ENCODE peak calls at places on chromosomes 13 and 19, in five cellular contexts. W, I, M, O and Z are unnamed samples.

GRCh38 chr19:18364826-18365528 is 21.0 kb upstream of the GDF15 start:
- DNase-seq in W (no peak), I (peak; percentile 81), M (peak; percentile 45), O (peak; percentile 40), Z (peak; percentile 96)

GRCh38 chr13:32430018-32430747 is 2.3 kb upstream of the N4BP2L1 start:
- DNase-seq in W (no peak), I (no peak), M (no peak), O (no peak), Z (no peak)

GRCh38 chr13:103898481-103898880 is 832.3 kb upstream of the SLC10A2 start:
- DNase-seq in W (no peak), I (no peak), M (no peak), O (no peak), Z (no peak)

GRCh38 chr19:10260141-10260584 is 8.1 kb downstream of the MRPL4 start:
- DNase-seq in W (no peak), I (no peak), M (no peak), O (no peak), Z (peak; percentile 95)

GRCh38 chr13:52411629-52412028 is 5.7 kb upstream of the THSD1 start:
- DNase-seq in W (no peak), I (no peak), M (no peak), O (no peak), Z (peak; percentile 100)

GRCh38 chr19:623175-623916 is 10.0 kb downstream of the POLRMT start:
- DNase-seq in W (no peak), I (no peak), M (no peak), O (no peak), Z (no peak)

GRCh38 chr19:34838248-34838647 is 65.2 kb upstream of the ZNF599 start:
- DNase-seq in W (no peak), I (no peak), M (peak; percentile 25), O (no peak), Z (peak; percentile 29)

GRCh38 chr19:43775299-43775890 is 5.4 kb downstream of the KCNN4 start:
- DNase-seq in W (no peak), I (no peak), M (no peak), O (no peak), Z (no peak)

GRCh38 chr13:112990783-112991182 is 21.8 kb downstream of the MCF2L start:
- DNase-seq in W (no peak), I (peak; percentile 84), M (no peak), O (no peak), Z (no peak)

GRCh38 chr19:48253999-48254398 is 1.7 kb downstream of the CARD8 start:
- DNase-seq in W (no peak), I (no peak), M (no peak), O (no peak), Z (no peak)

GRCh38 chr19:58544591-58545285 is 874 bp downstream of the TRIM28 start:
- DNase-seq in W (no peak), I (no peak), M (peak; percentile 76), O (no peak), Z (no peak)

GRCh38 chr19:46413262-46414031 is at the start of gene CCDC8:
- DNase-seq in W (no peak), I (peak; percentile 73), M (peak; percentile 99), O (no peak), Z (peak; percentile 76)

GRCh38 chr13:53060840-53061485 is 32.4 kb downstream of the OLFM4 start:
- DNase-seq in W (no peak), I (no peak), M (no peak), O (no peak), Z (no peak)

GRCh38 chr19:35098413-35099049 is 17.1 kb upstream of the FXYD3 start:
- DNase-seq in W (no peak), I (no peak), M (no peak), O (no peak), Z (peak; percentile 76)

GRCh38 chr19:55451522-55452380 is 8.7 kb upstream of the SHISA7 start:
- DNase-seq in W (no peak), I (no peak), M (no peak), O (no peak), Z (no peak)

DNA sequence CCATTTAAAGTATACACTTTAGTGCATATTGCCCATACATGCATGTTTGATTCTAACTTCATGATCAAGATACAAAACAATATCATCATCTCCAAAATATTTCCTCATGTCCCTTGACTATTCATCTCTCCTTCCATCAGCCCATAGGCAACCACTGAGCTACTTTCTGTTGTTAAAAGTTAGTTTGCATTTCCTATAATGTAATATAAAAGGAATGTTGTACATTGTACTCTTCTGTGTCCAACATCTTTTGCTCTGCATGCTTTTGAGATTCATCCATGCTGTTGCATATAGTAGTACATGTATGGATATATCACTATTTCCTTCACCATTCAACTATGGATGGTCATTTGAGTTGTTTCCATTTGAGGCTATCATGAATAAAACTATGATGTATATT is 74.7 kb downstream of the ITGBL1 start:
- DNase-seq in W (no peak), I (no peak), M (no peak), O (no peak), Z (peak; percentile 57)
- TF ChIP-seq CTCF in W (no peak), I (no peak), M (no peak), O (no peak), Z (no peak)

GRCh38 chr19:39333507-39333906 is 2.3 kb downstream of the GMFG start:
- DNase-seq in W (no peak), I (no peak), M (no peak), O (no peak), Z (no peak)

GRCh38 chr19:39336483-39336882 is 640 bp upstream of the GMFG start:
- DNase-seq in W (no peak), I (no peak), M (no peak), O (no peak), Z (no peak)

GRCh38 chr19:39332293-39332692 is 3.5 kb downstream of the GMFG start:
- DNase-seq in W (no peak), I (no peak), M (no peak), O (no peak), Z (no peak)

GRCh38 chr19:39334444-39334976 is 1.3 kb downstream of the GMFG start:
- DNase-seq in W (no peak), I (no peak), M (no peak), O (no peak), Z (no peak)

GRCh38 chr19:39335168-39335567 is 675 bp downstream of the GMFG start:
- DNase-seq in W (no peak), I (no peak), M (no peak), O (no peak), Z (no peak)
- H3K4me3 ChIP-seq in W (peak overlapping the region; percentile 82), I (peak overlapping the region; percentile 47), M (no peak overlapping the region), O (peak overlapping the region; percentile 68), Z (no peak overlapping the region)

GRCh38 chr13:95264225-95264624 is 37.0 kb downstream of the ABCC4 start:
- DNase-seq in W (no peak), I (no peak), M (no peak), O (no peak), Z (no peak)

GRCh38 chr13:95262837-95263381 is 38.3 kb downstream of the ABCC4 start:
- DNase-seq in W (no peak), I (no peak), M (no peak), O (no peak), Z (no peak)

GRCh38 chr13:95261956-95262355 is 39.3 kb downstream of the ABCC4 start:
- DNase-seq in W (no peak), I (no peak), M (no peak), O (no peak), Z (no peak)

GRCh38 chr13:95269756-95270155 is 31.5 kb downstream of the ABCC4 start:
- DNase-seq in W (no peak), I (no peak), M (no peak), O (no peak), Z (peak; percentile 14)

GRCh38 chr13:95267662-95268369 is 33.4 kb downstream of the ABCC4 start:
- DNase-seq in W (no peak), I (no peak), M (no peak), O (no peak), Z (peak; percentile 82)
- H3K27me3 ChIP-seq in W (no peaks in the 10 kb centered on the region), I (no peaks in the 10 kb centered on the region), M (no peaks in the 10 kb centered on the region), O (no peaks in the 10 kb centered on the region), Z (no peaks in the 10 kb centered on the region)

GRCh38 chr13:111518161-111518791 is 197.8 kb downstream of the TEX29 start:
- DNase-seq in W (no peak), I (peak; percentile 36), M (no peak), O (no peak), Z (no peak)
- TF ChIP-seq CTCF in W (no peak), I (no peak), M (no peak), O (no peak), Z (no peak)

DNA sequence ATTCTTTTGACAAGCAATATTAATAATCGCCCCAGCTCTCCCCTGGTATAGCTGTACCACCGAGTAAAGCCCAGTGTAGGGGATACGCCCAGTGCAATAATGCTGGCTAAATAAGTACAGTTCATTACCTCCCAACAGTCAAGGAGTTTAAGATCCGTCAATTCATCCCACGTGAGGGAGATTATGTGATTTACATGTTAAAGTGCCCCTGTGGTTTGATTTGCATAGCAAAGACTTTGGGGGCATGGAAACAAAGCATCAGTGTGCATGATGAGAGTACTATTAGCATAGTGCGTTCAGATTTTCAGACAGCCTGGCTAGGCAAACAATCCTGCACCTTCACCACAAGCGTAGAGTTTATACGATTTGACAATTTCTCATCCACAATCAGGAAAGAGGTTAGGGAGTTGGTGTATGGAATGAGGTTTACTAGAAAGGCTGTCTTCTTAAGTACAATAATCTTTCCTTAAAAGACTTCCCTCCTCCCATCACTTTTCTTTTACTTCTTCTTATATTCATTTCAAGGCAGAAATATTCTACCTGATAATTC is 754.0 kb downstream of the DIAPH3 start:
- DNase-seq in W (no peak), I (no peak), M (no peak), O (no peak), Z (no peak)
- H3K4me3 ChIP-seq in W (no peak overlapping the region), I (no peak overlapping the region), M (no peak overlapping the region), O (no peak overlapping the region), Z (no peak overlapping the region)

DNA sequence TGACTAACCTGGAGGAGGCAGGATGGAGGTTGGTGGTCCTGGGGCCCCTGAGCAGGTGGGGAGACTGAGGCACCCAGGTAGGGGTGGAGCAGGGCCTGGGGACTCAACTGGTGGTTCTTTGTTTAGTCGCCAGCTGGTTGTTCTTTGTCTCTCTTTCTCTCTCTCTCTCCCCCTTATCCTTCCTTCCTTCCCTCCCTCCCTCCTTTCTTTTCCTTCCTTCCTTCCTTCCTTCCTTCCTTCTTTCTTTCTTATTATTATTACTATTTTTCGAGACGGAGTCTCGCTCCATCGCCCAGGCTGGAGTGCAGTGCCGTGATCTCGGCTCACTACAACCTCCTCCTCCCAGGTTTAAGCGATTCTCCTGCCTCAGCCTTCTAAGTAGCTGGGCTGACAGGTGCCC is 6.6 kb upstream of the NRTN start:
- DNase-seq in W (no peak), I (no peak), M (no peak), O (no peak), Z (no peak)
- H3K27me3 ChIP-seq in W (peaks cover 3% of the 10 kb centered on the region), I (peaks cover 6% of the 10 kb centered on the region), M (no peaks in the 10 kb centered on the region), O (peaks cover 11% of the 10 kb centered on the region), Z (peaks cover 4% of the 10 kb centered on the region)

DNA sequence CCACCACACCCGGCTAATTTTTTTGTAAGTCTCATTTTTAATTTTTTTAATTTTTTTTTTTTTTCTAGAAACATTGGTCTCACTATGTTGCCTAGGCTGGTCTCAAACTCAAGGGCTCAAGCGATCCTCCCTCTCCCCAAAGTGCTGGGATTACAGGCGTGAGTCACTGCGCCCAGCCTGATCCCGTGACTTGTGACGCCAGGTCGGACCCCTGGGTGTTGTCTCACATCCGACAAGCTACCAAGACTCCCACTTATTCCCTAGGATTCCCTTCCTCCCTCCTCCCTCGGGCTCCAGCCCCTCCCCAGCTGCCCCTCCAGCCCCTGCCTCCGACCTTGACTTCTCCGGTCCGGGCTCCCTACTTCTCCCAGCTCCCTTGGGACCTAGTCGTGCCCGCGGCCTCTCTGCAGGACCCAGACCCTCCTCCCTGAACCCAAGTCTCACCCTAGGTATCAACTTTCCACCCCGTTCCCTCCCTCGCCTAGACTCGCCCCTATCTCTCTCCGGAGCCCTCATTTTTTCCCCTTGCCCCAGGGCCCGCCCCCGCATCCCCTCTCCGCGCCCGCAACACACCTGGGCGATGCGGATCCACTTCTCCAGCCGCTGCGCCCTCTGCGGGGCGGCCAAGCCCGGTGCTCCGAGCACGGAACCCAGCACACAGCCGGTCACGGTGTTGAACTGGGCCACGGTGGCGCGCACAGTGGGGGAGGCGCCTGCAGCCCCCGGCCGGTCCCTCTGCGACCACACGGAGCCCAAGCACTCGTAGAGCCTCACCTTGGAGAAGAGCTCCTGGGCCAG is 13.1 kb downstream of the RGL3 start:
- DNase-seq in W (no peak), I (no peak), M (no peak), O (no peak), Z (no peak)
- TF ChIP-seq CTCF in W (peak; percentile 49), I (peak; percentile 55), M (peak; percentile 60), O (no peak), Z (no peak)